ENCODE peak calls at places on chromosomes 2 and 18, in eight cellular contexts. R is NCI-H2171 treated with DMSO at 0.1 percent for 48 hours; A is sciatic nerve; G is AG09309; E is activated effector memory CD4-positive, alpha-beta T cell treated with anti-CD3 and anti-CD28 coated beads, Interleukin-2, amount 50 U/mL, for 16 hours; P is T-helper 1 cell; Y is HCEC 1CT; N is NCI-H146. X is an unnamed sample.

GRCh38 chr18:11114653-11115052 is 34.7 kb downstream of the PIEZO2 start:
- DNase-seq in R (no peak), A (no peak), G (no peak), E (no peak), P (no peak), Y (no peak), N (no peak), X (no peak)

GRCh38 chr2:58992062-58992736 is 751.1 kb upstream of the FANCL start:
- DNase-seq in R (no peak), A (no peak), G (no peak), E (no peak), P (no peak), Y (no peak), N (peak), X (no peak)

GRCh38 chr2:106117882-106118684 is 76.0 kb downstream of the UXS1 start:
- DNase-seq in R (no peak), A (no peak), G (no peak), E (no peak), P (no peak), Y (no peak), N (peak), X (no peak)

GRCh38 chr18:63707816-63708215 is 5.1 kb downstream of the SERPINB11 start:
- DNase-seq in R (no peak), A (no peak), G (no peak), E (no peak), P (no peak), Y (no peak), N (no peak), X (no peak)

GRCh38 chr2:86807462-86808275 is 17.0 kb upstream of the CD8A start:
- DNase-seq in R (peak), A (no peak), G (no peak), E (peak), P (no peak), Y (no peak), N (peak), X (no peak)

GRCh38 chr18:45112682-45113081 is 432.0 kb downstream of the SETBP1 start:
- DNase-seq in R (no peak), A (no peak), G (no peak), E (no peak), P (no peak), Y (no peak), N (no peak), X (no peak)

GRCh38 chr2:134764164-134764563 is 45.4 kb upstream of the TMEM163 start:
- DNase-seq in R (no peak), A (no peak), G (no peak), E (no peak), P (no peak), Y (no peak), N (no peak), X (no peak)

GRCh38 chr2:225995788-225996476 is 596.4 kb downstream of the NYAP2 start:
- DNase-seq in R (no peak), A (no peak), G (peak), E (no peak), P (no peak), Y (peak), N (no peak), X (no peak)

GRCh38 chr2:110149330-110150220 is 34.0 kb upstream of the MALL start:
- DNase-seq in R (no peak), A (no peak), G (peak), E (no peak), P (no peak), Y (peak), N (no peak), X (no peak)

GRCh38 chr2:216633616-216634316 is 546 bp downstream of the IGFBP2 start:
- DNase-seq in R (peak), A (no peak), G (no peak), E (no peak), P (no peak), Y (no peak), N (peak), X (no peak)

GRCh38 chr2:175432021-175432420 is 250.5 kb upstream of the ATP5MC3 start:
- DNase-seq in R (peak), A (no peak), G (no peak), E (no peak), P (no peak), Y (no peak), N (peak), X (no peak)

GRCh38 chr18:67463829-67464228 is 52.7 kb downstream of the DSEL start:
- DNase-seq in R (no peak), A (no peak), G (no peak), E (no peak), P (no peak), Y (no peak), N (no peak), X (no peak)

GRCh38 chr2:23617167-23617787 is 232.3 kb downstream of the KLHL29 start:
- DNase-seq in R (peak), A (peak), G (peak), E (no peak), P (no peak), Y (peak), N (peak), X (no peak)

GRCh38 chr18:76167440-76167839 is 327.6 kb downstream of the ZNF516 start:
- DNase-seq in R (no peak), A (no peak), G (no peak), E (no peak), P (no peak), Y (no peak), N (no peak), X (no peak)

GRCh38 chr2:169819106-169819505 is 5.6 kb downstream of the METTL5 start:
- DNase-seq in R (no peak), A (no peak), G (no peak), E (no peak), P (no peak), Y (peak), N (peak), X (no peak)

GRCh38 chr2:17830053-17831034 is 14.1 kb downstream of the MSGN1 start:
- DNase-seq in R (peak), A (peak), G (peak), E (peak), P (no peak), Y (peak), N (no peak), X (peak)

GRCh38 chr2:120760446-120761135 is 24.9 kb downstream of the GLI2 start:
- DNase-seq in R (no peak), A (peak), G (no peak), E (peak), P (no peak), Y (no peak), N (no peak), X (no peak)

GRCh38 chr2:234867882-234868285 is 83.9 kb upstream of the SH3BP4 start:
- DNase-seq in R (no peak), A (no peak), G (no peak), E (no peak), P (no peak), Y (no peak), N (no peak), X (no peak)

GRCh38 chr2:111185496-111186022 is 64.8 kb downstream of the BCL2L11 start:
- DNase-seq in R (no peak), A (no peak), G (no peak), E (no peak), P (no peak), Y (no peak), N (no peak), X (no peak)

GRCh38 chr18:53698907-53699306 is 525.6 kb downstream of the MBD2 start:
- DNase-seq in R (peak), A (no peak), G (no peak), E (no peak), P (no peak), Y (no peak), N (no peak), X (peak)

GRCh38 chr18:30945769-30946168 is 96.8 kb downstream of the DSC3 start:
- DNase-seq in R (no peak), A (no peak), G (no peak), E (no peak), P (no peak), Y (no peak), N (no peak), X (no peak)

GRCh38 chr2:15750822-15751221 is 159.2 kb downstream of the DDX1 start:
- DNase-seq in R (no peak), A (no peak), G (no peak), E (no peak), P (no peak), Y (no peak), N (no peak), X (no peak)

GRCh38 chr2:156057647-156058046 is 274.9 kb downstream of the NR4A2 start:
- DNase-seq in R (no peak), A (no peak), G (no peak), E (no peak), P (no peak), Y (no peak), N (no peak), X (no peak)

GRCh38 chr2:212540356-212540755 is 1.8 kb upstream of the ERBB4 start:
- DNase-seq in R (no peak), A (no peak), G (no peak), E (no peak), P (no peak), Y (no peak), N (no peak), X (no peak)

GRCh38 chr2:60621688-60622429 is 68.4 kb upstream of the BCL11A start:
- DNase-seq in R (no peak), A (no peak), G (no peak), E (no peak), P (no peak), Y (no peak), N (no peak), X (no peak)

GRCh38 chr2:41966431-41966893 is 81.4 kb upstream of the PKDCC start:
- DNase-seq in R (no peak), A (peak), G (peak), E (no peak), P (no peak), Y (peak), N (peak), X (no peak)

GRCh38 chr18:78788161-78788560 is 191.5 kb upstream of the SALL3 start:
- DNase-seq in R (no peak), A (no peak), G (no peak), E (peak), P (no peak), Y (no peak), N (no peak), X (no peak)

GRCh38 chr18:32301976-32302743 is 112.3 kb downstream of the MEP1B start:
- DNase-seq in R (no peak), A (no peak), G (no peak), E (no peak), P (no peak), Y (peak), N (no peak), X (no peak)

GRCh38 chr2:145096582-145096981 is 576.7 kb upstream of the ZEB2 start:
- DNase-seq in R (no peak), A (no peak), G (peak), E (no peak), P (no peak), Y (peak), N (no peak), X (no peak)

GRCh38 chr2:138182276-138182675 is 218.0 kb downstream of the HNMT start:
- DNase-seq in R (peak), A (no peak), G (no peak), E (no peak), P (no peak), Y (no peak), N (peak), X (no peak)

GRCh38 chr2:236170678-236171212 is 2.6 kb upstream of the GBX2 start:
- DNase-seq in R (no peak), A (no peak), G (no peak), E (no peak), P (no peak), Y (no peak), N (no peak), X (no peak)

GRCh38 chr2:162480067-162480466 is 136.1 kb downstream of the GCA start:
- DNase-seq in R (peak), A (no peak), G (no peak), E (no peak), P (no peak), Y (peak), N (no peak), X (no peak)

X was measured in iPS DF 6.9.